ENCODE peak calls at places on chromosome 14, in seven cellular contexts. One of them, this sample, is unnamed. For H3K4me1, the result is how much of the 10 kb centered on the place peaks cover.

GRCh38 chr14:89351958-89352404 is 65.1 kb downstream of the FOXN3 start:
- DNase-seq in colonic mucosa: peak
- DNase-seq in hepatocyte: no peak
- DNase-seq in body of pancreas: no peak
- DNase-seq in heart right ventricle: no peak
- DNase-seq in Peyer's patch: no peak
- DNase-seq in left ventricle myocardium inferior: no peak
- DNase-seq in this sample: no peak

GRCh38 chr14:54023027-54023426 is 66.4 kb upstream of the BMP4 start:
- DNase-seq in colonic mucosa: no peak
- DNase-seq in hepatocyte: no peak
- DNase-seq in body of pancreas: no peak
- DNase-seq in heart right ventricle: no peak
- DNase-seq in Peyer's patch: no peak
- DNase-seq in left ventricle myocardium inferior: no peak
- DNase-seq in this sample: no peak

GRCh38 chr14:87199371-87199770 is 793.6 kb downstream of the GALC start:
- DNase-seq in colonic mucosa: no peak
- DNase-seq in hepatocyte: no peak
- DNase-seq in body of pancreas: no peak
- DNase-seq in heart right ventricle: no peak
- DNase-seq in Peyer's patch: no peak
- DNase-seq in left ventricle myocardium inferior: no peak
- DNase-seq in this sample: no peak

GRCh38 chr14:64953310-64953654 is 10.7 kb upstream of the GPX2 start:
- DNase-seq in colonic mucosa: no peak
- DNase-seq in hepatocyte: no peak
- DNase-seq in body of pancreas: no peak
- DNase-seq in heart right ventricle: no peak
- DNase-seq in Peyer's patch: no peak
- DNase-seq in left ventricle myocardium inferior: no peak
- DNase-seq in this sample: no peak

GRCh38 chr14:89540830-89541470 is 123.9 kb upstream of the FOXN3 start:
- DNase-seq in colonic mucosa: no peak
- DNase-seq in hepatocyte: no peak
- DNase-seq in body of pancreas: no peak
- DNase-seq in heart right ventricle: no peak
- DNase-seq in Peyer's patch: no peak
- DNase-seq in left ventricle myocardium inferior: no peak
- DNase-seq in this sample: no peak

GRCh38 chr14:49745191-49745590 is 22.8 kb upstream of the KLHDC2 start:
- DNase-seq in colonic mucosa: no peak
- DNase-seq in hepatocyte: no peak
- DNase-seq in body of pancreas: no peak
- DNase-seq in heart right ventricle: no peak
- DNase-seq in Peyer's patch: no peak
- DNase-seq in left ventricle myocardium inferior: no peak
- DNase-seq in this sample: no peak

GRCh38 chr14:67418368-67419174 is 6.6 kb upstream of the PLEK2 start:
- DNase-seq in colonic mucosa: peak
- DNase-seq in hepatocyte: peak
- DNase-seq in body of pancreas: no peak
- DNase-seq in heart right ventricle: no peak
- DNase-seq in Peyer's patch: peak
- DNase-seq in left ventricle myocardium inferior: no peak
- DNase-seq in this sample: no peak

GRCh38 chr14:75126121-75126544 is 715 bp downstream of the NEK9 start:
- DNase-seq in colonic mucosa: no peak
- DNase-seq in hepatocyte: no peak
- DNase-seq in body of pancreas: no peak
- DNase-seq in heart right ventricle: no peak
- DNase-seq in Peyer's patch: no peak
- DNase-seq in left ventricle myocardium inferior: no peak
- DNase-seq in this sample: no peak

GRCh38 chr14:105012171-105012985 is 8.5 kb downstream of the CDCA4 start:
- DNase-seq in colonic mucosa: no peak
- DNase-seq in hepatocyte: no peak
- DNase-seq in body of pancreas: peak
- DNase-seq in heart right ventricle: peak
- DNase-seq in Peyer's patch: peak
- DNase-seq in left ventricle myocardium inferior: no peak
- DNase-seq in this sample: no peak

GRCh38 chr14:99774526-99775307 is 18.5 kb upstream of the EML1 start:
- DNase-seq in colonic mucosa: no peak
- DNase-seq in hepatocyte: peak
- DNase-seq in body of pancreas: peak
- DNase-seq in heart right ventricle: peak
- DNase-seq in Peyer's patch: peak
- DNase-seq in left ventricle myocardium inferior: peak
- DNase-seq in this sample: peak

GRCh38 chr14:104084251-104085002 is 1.1 kb upstream of the ASPG start:
- DNase-seq in colonic mucosa: no peak
- DNase-seq in hepatocyte: peak
- DNase-seq in body of pancreas: no peak
- DNase-seq in heart right ventricle: no peak
- DNase-seq in Peyer's patch: no peak
- DNase-seq in left ventricle myocardium inferior: no peak
- DNase-seq in this sample: no peak

GRCh38 chr14:106578479-106578878 is 1052.1 kb downstream of the TMEM121 start:
- DNase-seq in colonic mucosa: no peak
- DNase-seq in hepatocyte: no peak
- DNase-seq in body of pancreas: no peak
- DNase-seq in heart right ventricle: no peak
- DNase-seq in Peyer's patch: peak
- DNase-seq in left ventricle myocardium inferior: no peak
- DNase-seq in this sample: no peak

GRCh38 chr14:34931206-34931605 is 51.6 kb upstream of the SRP54 start:
- DNase-seq in colonic mucosa: peak
- DNase-seq in hepatocyte: no peak
- DNase-seq in body of pancreas: no peak
- DNase-seq in heart right ventricle: no peak
- DNase-seq in Peyer's patch: no peak
- DNase-seq in left ventricle myocardium inferior: no peak
- DNase-seq in this sample: no peak

GRCh38 chr14:32004300-32004699 is 72.8 kb upstream of the ARHGAP5 start:
- DNase-seq in colonic mucosa: no peak
- DNase-seq in hepatocyte: no peak
- DNase-seq in body of pancreas: no peak
- DNase-seq in heart right ventricle: no peak
- DNase-seq in Peyer's patch: no peak
- DNase-seq in left ventricle myocardium inferior: no peak
- DNase-seq in this sample: no peak

GRCh38 chr14:75752086-75752485 is 91.0 kb downstream of the TTLL5 start:
- DNase-seq in colonic mucosa: no peak
- DNase-seq in hepatocyte: no peak
- DNase-seq in body of pancreas: no peak
- DNase-seq in heart right ventricle: no peak
- DNase-seq in Peyer's patch: no peak
- DNase-seq in left ventricle myocardium inferior: no peak
- DNase-seq in this sample: no peak

GRCh38 chr14:63205850-63206249 is 1.6 kb downstream of the RHOJ start:
- DNase-seq in colonic mucosa: no peak
- DNase-seq in hepatocyte: no peak
- DNase-seq in body of pancreas: no peak
- DNase-seq in heart right ventricle: no peak
- DNase-seq in Peyer's patch: no peak
- DNase-seq in left ventricle myocardium inferior: no peak
- DNase-seq in this sample: no peak

GRCh38 chr14:31326111-31326510 is 94.2 kb downstream of the HEATR5A start:
- DNase-seq in colonic mucosa: no peak
- DNase-seq in hepatocyte: no peak
- DNase-seq in body of pancreas: no peak
- DNase-seq in heart right ventricle: no peak
- DNase-seq in Peyer's patch: no peak
- DNase-seq in left ventricle myocardium inferior: no peak
- DNase-seq in this sample: no peak

GRCh38 chr14:100828448-100828834 is 2.5 kb downstream of the MEG3 start:
- DNase-seq in colonic mucosa: no peak
- DNase-seq in hepatocyte: no peak
- DNase-seq in body of pancreas: no peak
- DNase-seq in heart right ventricle: no peak
- DNase-seq in Peyer's patch: no peak
- DNase-seq in left ventricle myocardium inferior: no peak
- DNase-seq in this sample: no peak

GRCh38 chr14:67704484-67705089 is 2.9 kb downstream of the RDH12 start:
- DNase-seq in colonic mucosa: peak
- DNase-seq in hepatocyte: peak
- DNase-seq in body of pancreas: peak
- DNase-seq in heart right ventricle: no peak
- DNase-seq in Peyer's patch: peak
- DNase-seq in left ventricle myocardium inferior: no peak
- DNase-seq in this sample: no peak

GRCh38 chr14:93655078-93655750 is 133.1 kb downstream of the PRIMA1 start:
- DNase-seq in colonic mucosa: peak
- DNase-seq in hepatocyte: peak
- DNase-seq in body of pancreas: peak
- DNase-seq in heart right ventricle: no peak
- DNase-seq in Peyer's patch: no peak
- DNase-seq in left ventricle myocardium inferior: no peak
- DNase-seq in this sample: no peak

GRCh38 chr14:105622329-105622955 is 96.1 kb downstream of the TMEM121 start:
- DNase-seq in colonic mucosa: no peak
- DNase-seq in hepatocyte: no peak
- DNase-seq in body of pancreas: no peak
- DNase-seq in heart right ventricle: no peak
- DNase-seq in Peyer's patch: no peak
- DNase-seq in left ventricle myocardium inferior: no peak
- DNase-seq in this sample: no peak

GRCh38 chr14:44829021-44829420 is 132.7 kb downstream of the KLHL28 start:
- DNase-seq in colonic mucosa: no peak
- DNase-seq in hepatocyte: no peak
- DNase-seq in body of pancreas: no peak
- DNase-seq in heart right ventricle: no peak
- DNase-seq in Peyer's patch: no peak
- DNase-seq in left ventricle myocardium inferior: no peak
- DNase-seq in this sample: no peak

GRCh38 chr14:20684662-20685456 is 499 bp downstream of the RNASE4 start:
- DNase-seq in colonic mucosa: peak
- DNase-seq in hepatocyte: peak
- DNase-seq in body of pancreas: peak
- DNase-seq in heart right ventricle: no peak
- DNase-seq in Peyer's patch: peak
- DNase-seq in left ventricle myocardium inferior: no peak
- DNase-seq in this sample: no peak

GRCh38 chr14:95490727-95491451 is 25.6 kb downstream of the SYNE3 start:
- DNase-seq in colonic mucosa: peak
- DNase-seq in hepatocyte: peak
- DNase-seq in body of pancreas: no peak
- DNase-seq in heart right ventricle: no peak
- DNase-seq in Peyer's patch: peak
- DNase-seq in left ventricle myocardium inferior: peak
- DNase-seq in this sample: peak

GRCh38 chr14:103904493-103905107 is 23.7 kb upstream of the TDRD9 start:
- DNase-seq in colonic mucosa: no peak
- DNase-seq in hepatocyte: no peak
- DNase-seq in body of pancreas: no peak
- DNase-seq in heart right ventricle: no peak
- DNase-seq in Peyer's patch: no peak
- DNase-seq in left ventricle myocardium inferior: no peak
- DNase-seq in this sample: no peak

GRCh38 chr14:37695836-37696235 is 100.4 kb downstream of the TTC6 start:
- DNase-seq in colonic mucosa: no peak
- DNase-seq in hepatocyte: no peak
- DNase-seq in body of pancreas: no peak
- DNase-seq in heart right ventricle: no peak
- DNase-seq in Peyer's patch: no peak
- DNase-seq in left ventricle myocardium inferior: no peak
- DNase-seq in this sample: no peak
- H3K4me3 ChIP-seq in colonic mucosa: no peak
- H3K4me3 ChIP-seq in hepatocyte: no peak
- H3K4me3 ChIP-seq in body of pancreas: no peak
- H3K4me3 ChIP-seq in heart right ventricle: no peak
- H3K4me3 ChIP-seq in Peyer's patch: no peak
- H3K4me3 ChIP-seq in left ventricle myocardium inferior: no peak
- H3K4me3 ChIP-seq in this sample: no peak

GRCh38 chr14:56808314-56809201 is 1.7 kb downstream of the OTX2 start:
- DNase-seq in colonic mucosa: no peak
- DNase-seq in hepatocyte: peak
- DNase-seq in body of pancreas: no peak
- DNase-seq in heart right ventricle: no peak
- DNase-seq in Peyer's patch: no peak
- DNase-seq in left ventricle myocardium inferior: no peak
- DNase-seq in this sample: no peak

GRCh38 chr14:56809262-56810215 is 740 bp downstream of the OTX2 start:
- DNase-seq in colonic mucosa: no peak
- DNase-seq in hepatocyte: no peak
- DNase-seq in body of pancreas: no peak
- DNase-seq in heart right ventricle: no peak
- DNase-seq in Peyer's patch: no peak
- DNase-seq in left ventricle myocardium inferior: no peak
- DNase-seq in this sample: no peak

GRCh38 chr14:56805201-56805991 is 4.9 kb downstream of the OTX2 start:
- DNase-seq in colonic mucosa: no peak
- DNase-seq in hepatocyte: no peak
- DNase-seq in body of pancreas: no peak
- DNase-seq in heart right ventricle: no peak
- DNase-seq in Peyer's patch: no peak
- DNase-seq in left ventricle myocardium inferior: no peak
- DNase-seq in this sample: no peak

GRCh38 chr14:56805992-56806737 is 4.1 kb downstream of the OTX2 start:
- DNase-seq in colonic mucosa: no peak
- DNase-seq in hepatocyte: no peak
- DNase-seq in body of pancreas: no peak
- DNase-seq in heart right ventricle: no peak
- DNase-seq in Peyer's patch: no peak
- DNase-seq in left ventricle myocardium inferior: no peak
- DNase-seq in this sample: no peak

GRCh38 chr14:56807586-56808168 is 2.6 kb downstream of the OTX2 start:
- DNase-seq in colonic mucosa: no peak
- DNase-seq in hepatocyte: no peak
- DNase-seq in body of pancreas: no peak
- DNase-seq in heart right ventricle: no peak
- DNase-seq in Peyer's patch: no peak
- DNase-seq in left ventricle myocardium inferior: no peak
- DNase-seq in this sample: no peak
- H3K4me1 ChIP-seq in colonic mucosa: under half
- H3K4me1 ChIP-seq in hepatocyte: under half
- H3K4me1 ChIP-seq in body of pancreas: under half
- H3K4me1 ChIP-seq in heart right ventricle: under half
- H3K4me1 ChIP-seq in Peyer's patch: under half
- H3K4me1 ChIP-seq in left ventricle myocardium inferior: under half
- H3K4me1 ChIP-seq in this sample: under half

DNA sequence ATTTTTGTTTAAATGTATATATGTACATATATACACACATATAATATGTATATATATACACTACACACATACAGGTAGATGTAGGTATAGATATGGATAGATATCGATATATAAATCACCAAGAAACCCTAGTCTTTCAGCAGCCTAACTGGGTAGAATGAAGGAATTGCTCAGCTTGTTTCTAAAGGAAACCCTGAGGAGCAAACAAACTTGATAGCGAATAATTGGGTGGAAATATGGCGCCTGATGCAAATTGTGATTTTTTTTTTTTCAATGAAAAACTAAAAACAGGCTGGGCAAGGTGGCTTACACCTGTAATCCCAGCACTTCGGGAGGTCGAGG is 254 bp upstream of the CCDC177 start:
- DNase-seq in colonic mucosa: no peak
- DNase-seq in hepatocyte: no peak
- DNase-seq in body of pancreas: no peak
- DNase-seq in heart right ventricle: no peak
- DNase-seq in Peyer's patch: no peak
- DNase-seq in left ventricle myocardium inferior: no peak
- DNase-seq in this sample: no peak
- TF ChIP-seq CTCF in colonic mucosa: no peak
- TF ChIP-seq CTCF in hepatocyte: no peak
- TF ChIP-seq CTCF in body of pancreas: no peak
- TF ChIP-seq CTCF in heart right ventricle: peak
- TF ChIP-seq CTCF in Peyer's patch: no peak
- TF ChIP-seq CTCF in left ventricle myocardium inferior: peak
- TF ChIP-seq CTCF in this sample: no peak

GRCh38 chr14:56840221-56840620 is 29.9 kb upstream of the OTX2 start:
- DNase-seq in colonic mucosa: no peak
- DNase-seq in hepatocyte: no peak
- DNase-seq in body of pancreas: no peak
- DNase-seq in heart right ventricle: no peak
- DNase-seq in Peyer's patch: no peak
- DNase-seq in left ventricle myocardium inferior: no peak
- DNase-seq in this sample: no peak
- H3K4me3 ChIP-seq in colonic mucosa: no peak
- H3K4me3 ChIP-seq in hepatocyte: no peak
- H3K4me3 ChIP-seq in body of pancreas: no peak
- H3K4me3 ChIP-seq in heart right ventricle: no peak
- H3K4me3 ChIP-seq in Peyer's patch: no peak
- H3K4me3 ChIP-seq in left ventricle myocardium inferior: no peak
- H3K4me3 ChIP-seq in this sample: no peak

This sample was measured in heart left ventricle.